ENCODE peak calls at places on chromosomes 1 and 21, in seven cellular contexts. One of them, this sample, is unnamed.

GRCh38 chr1:233412812-233413211 is 85.3 kb downstream of the MAP3K21 start:
- DNase-seq in breast epithelium: no peak
- DNase-seq in HCT116: no peak
- DNase-seq in psoas muscle: no peak
- DNase-seq in BJ: no peak
- DNase-seq in K562: no peak
- DNase-seq in uterus: no peak
- DNase-seq in this sample: no peak

GRCh38 chr1:11285883-11286734 is 13.1 kb downstream of the UBIAD1 start:
- DNase-seq in psoas muscle: no peak
- DNase-seq in BJ: no peak
- DNase-seq in breast epithelium: no peak
- DNase-seq in K562: no peak
- DNase-seq in uterus: no peak
- DNase-seq in HCT116: no peak
- DNase-seq in this sample: no peak

GRCh38 chr1:247857069-247857985 is at the start of gene TRIM58:
- DNase-seq in uterus: no peak
- DNase-seq in BJ: no peak
- DNase-seq in psoas muscle: no peak
- DNase-seq in HCT116: no peak
- DNase-seq in breast epithelium: no peak
- DNase-seq in K562: peak; percentile 93
- DNase-seq in this sample: no peak

GRCh38 chr1:90502194-90502593 is 214.9 kb downstream of the BARHL2 start:
- DNase-seq in uterus: no peak
- DNase-seq in breast epithelium: no peak
- DNase-seq in psoas muscle: no peak
- DNase-seq in HCT116: no peak
- DNase-seq in BJ: no peak
- DNase-seq in K562: no peak
- DNase-seq in this sample: no peak

GRCh38 chr21:45078877-45079281 is 4.5 kb downstream of the ADARB1 start:
- DNase-seq in HCT116: no peak
- DNase-seq in breast epithelium: no peak
- DNase-seq in BJ: no peak
- DNase-seq in K562: no peak
- DNase-seq in psoas muscle: no peak
- DNase-seq in uterus: no peak
- DNase-seq in this sample: no peak

GRCh38 chr21:27060190-27060589 is 93.3 kb upstream of the ADAMTS5 start:
- DNase-seq in breast epithelium: no peak
- DNase-seq in BJ: no peak
- DNase-seq in psoas muscle: no peak
- DNase-seq in HCT116: no peak
- DNase-seq in K562: no peak
- DNase-seq in uterus: no peak
- DNase-seq in this sample: no peak

GRCh38 chr1:204465469-204466415 is 28.9 kb downstream of the PIK3C2B start:
- DNase-seq in breast epithelium: no peak
- DNase-seq in BJ: no peak
- DNase-seq in psoas muscle: peak; percentile 56
- DNase-seq in HCT116: no peak
- DNase-seq in uterus: no peak
- DNase-seq in K562: peak; percentile 68
- DNase-seq in this sample: no peak

GRCh38 chr1:94092210-94092613 is 28.7 kb downstream of the ABCA4 start:
- DNase-seq in breast epithelium: no peak
- DNase-seq in psoas muscle: no peak
- DNase-seq in uterus: no peak
- DNase-seq in BJ: no peak
- DNase-seq in HCT116: no peak
- DNase-seq in K562: no peak
- DNase-seq in this sample: no peak

GRCh38 chr1:213657040-213657439 is 330.7 kb upstream of the PROX1 start:
- DNase-seq in psoas muscle: no peak
- DNase-seq in K562: no peak
- DNase-seq in HCT116: no peak
- DNase-seq in breast epithelium: no peak
- DNase-seq in BJ: no peak
- DNase-seq in uterus: no peak
- DNase-seq in this sample: no peak

GRCh38 chr1:168454211-168454815 is 89.5 kb downstream of the XCL2 start:
- DNase-seq in HCT116: no peak
- DNase-seq in psoas muscle: no peak
- DNase-seq in breast epithelium: no peak
- DNase-seq in uterus: no peak
- DNase-seq in BJ: peak; percentile 83
- DNase-seq in K562: no peak
- DNase-seq in this sample: no peak

GRCh38 chr21:42654913-42655796 is 1.7 kb downstream of the PDE9A start:
- DNase-seq in uterus: no peak
- DNase-seq in HCT116: no peak
- DNase-seq in BJ: no peak
- DNase-seq in psoas muscle: no peak
- DNase-seq in breast epithelium: no peak
- DNase-seq in K562: no peak
- DNase-seq in this sample: no peak

GRCh38 chr1:232548651-232549050 is 81.3 kb downstream of the SIPA1L2 start:
- DNase-seq in HCT116: no peak
- DNase-seq in breast epithelium: no peak
- DNase-seq in BJ: no peak
- DNase-seq in K562: no peak
- DNase-seq in uterus: no peak
- DNase-seq in psoas muscle: no peak
- DNase-seq in this sample: no peak

GRCh38 chr1:46547481-46548383 is 3.7 kb downstream of the KNCN start:
- DNase-seq in K562: peak; percentile 48
- DNase-seq in HCT116: peak; percentile 65
- DNase-seq in BJ: no peak
- DNase-seq in psoas muscle: peak; percentile 41
- DNase-seq in breast epithelium: no peak
- DNase-seq in uterus: no peak
- DNase-seq in this sample: peak; percentile 14

GRCh38 chr1:8463144-8463927 is 145.4 kb downstream of the SLC45A1 start:
- DNase-seq in BJ: no peak
- DNase-seq in psoas muscle: no peak
- DNase-seq in K562: no peak
- DNase-seq in uterus: peak; percentile 32
- DNase-seq in HCT116: no peak
- DNase-seq in breast epithelium: no peak
- DNase-seq in this sample: no peak

GRCh38 chr21:34836933-34837505 is 168.2 kb downstream of the CLIC6 start:
- DNase-seq in K562: no peak
- DNase-seq in psoas muscle: no peak
- DNase-seq in uterus: no peak
- DNase-seq in HCT116: no peak
- DNase-seq in breast epithelium: no peak
- DNase-seq in BJ: no peak
- DNase-seq in this sample: no peak

GRCh38 chr1:211329764-211330201 is 3.1 kb downstream of the TRAF5 start:
- DNase-seq in uterus: no peak
- DNase-seq in HCT116: no peak
- DNase-seq in psoas muscle: no peak
- DNase-seq in K562: no peak
- DNase-seq in BJ: no peak
- DNase-seq in breast epithelium: no peak
- DNase-seq in this sample: no peak

GRCh38 chr1:117181630-117182041 is 29.1 kb downstream of the VTCN1 start:
- DNase-seq in uterus: no peak
- DNase-seq in HCT116: no peak
- DNase-seq in psoas muscle: no peak
- DNase-seq in BJ: no peak
- DNase-seq in breast epithelium: no peak
- DNase-seq in K562: no peak
- DNase-seq in this sample: no peak

GRCh38 chr1:3892748-3893147 is 7.3 kb downstream of the C1orf174 start:
- DNase-seq in breast epithelium: peak; percentile 63
- DNase-seq in psoas muscle: peak; percentile 82
- DNase-seq in HCT116: no peak
- DNase-seq in K562: no peak
- DNase-seq in uterus: no peak
- DNase-seq in BJ: no peak
- DNase-seq in this sample: peak; percentile 74

GRCh38 chr1:238777551-238777950 is 608.8 kb upstream of the CHRM3 start:
- DNase-seq in BJ: no peak
- DNase-seq in breast epithelium: no peak
- DNase-seq in uterus: no peak
- DNase-seq in psoas muscle: no peak
- DNase-seq in HCT116: no peak
- DNase-seq in K562: no peak
- DNase-seq in this sample: no peak

GRCh38 chr21:18760247-18760646 is 356.7 kb upstream of the TMPRSS15 start:
- DNase-seq in BJ: no peak
- DNase-seq in HCT116: no peak
- DNase-seq in K562: no peak
- DNase-seq in psoas muscle: no peak
- DNase-seq in uterus: no peak
- DNase-seq in breast epithelium: no peak
- DNase-seq in this sample: no peak

DNA sequence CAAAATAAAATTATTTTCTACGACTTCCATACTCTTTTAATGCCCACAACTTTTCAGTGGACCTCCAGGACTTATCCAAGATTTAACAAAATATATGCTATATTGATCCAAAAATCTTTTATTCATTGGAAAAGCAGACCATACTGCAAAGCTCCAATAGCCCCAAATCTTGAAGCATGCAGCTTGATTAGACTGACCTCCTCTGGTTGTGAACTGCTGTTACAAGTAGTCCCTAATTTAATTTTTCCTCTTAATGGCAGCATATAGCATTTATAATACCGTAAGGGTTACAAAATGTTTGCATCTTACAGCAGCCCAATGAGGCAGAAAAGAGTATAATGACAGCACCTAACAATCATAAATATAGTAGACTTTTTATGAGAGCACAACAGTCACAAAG is 49.8 kb downstream of the TPR start:
- DNase-seq in K562: peak; percentile 24
- DNase-seq in breast epithelium: no peak
- DNase-seq in HCT116: peak; percentile 2
- DNase-seq in uterus: no peak
- DNase-seq in BJ: no peak
- DNase-seq in psoas muscle: no peak
- DNase-seq in this sample: no peak
- TF ChIP-seq CTCF in K562: peak; percentile 39
- TF ChIP-seq CTCF in breast epithelium: no peak
- TF ChIP-seq CTCF in HCT116: peak; percentile 57
- TF ChIP-seq CTCF in uterus: no peak
- TF ChIP-seq CTCF in BJ: peak; percentile 50
- TF ChIP-seq CTCF in psoas muscle: no peak
- TF ChIP-seq CTCF in this sample: peak; percentile 15

DNA sequence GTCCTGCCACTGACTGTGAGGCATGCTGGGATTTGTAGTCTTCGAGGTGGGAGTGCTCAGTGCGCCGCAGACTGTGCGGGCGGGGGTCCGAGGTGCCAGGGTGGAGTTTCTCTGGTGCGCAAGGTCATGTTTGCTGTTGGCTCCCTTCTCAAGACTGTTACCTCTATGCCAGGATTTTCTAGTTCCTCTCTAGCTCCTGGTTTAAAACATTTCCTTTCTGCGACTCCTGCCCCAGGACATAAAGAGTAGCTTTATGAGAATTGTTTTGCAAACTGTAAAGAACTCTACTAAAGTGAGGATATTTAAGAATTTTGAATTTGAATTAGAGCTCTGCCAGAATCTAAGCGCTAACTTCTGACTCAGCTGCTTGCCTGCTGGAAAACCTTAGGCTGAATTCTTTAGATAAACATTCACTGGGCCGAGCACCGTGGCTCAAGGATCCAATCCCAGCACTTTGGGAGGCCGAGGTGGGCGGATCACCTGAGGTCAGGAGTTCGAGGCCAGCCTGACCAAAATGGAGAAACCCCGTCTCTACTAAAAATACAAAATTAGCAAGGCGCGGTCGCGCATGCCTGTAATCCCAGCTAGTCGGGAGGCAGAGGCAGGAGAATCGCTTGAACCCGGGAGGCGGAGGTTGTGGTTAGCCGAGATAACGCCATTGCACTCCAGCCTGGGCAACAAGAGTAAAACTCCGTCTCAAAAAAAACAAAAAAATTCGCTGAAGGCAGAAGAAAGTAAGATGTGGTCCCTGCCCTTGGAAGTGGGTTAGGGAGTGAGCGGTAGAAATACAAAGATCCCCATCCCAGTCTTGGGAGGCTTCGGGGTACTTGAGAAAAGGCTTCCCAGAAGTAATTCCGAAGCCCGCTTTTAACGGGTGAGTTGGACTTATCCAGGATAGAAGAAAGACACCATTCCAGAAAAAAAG is 992 bp upstream of the USP48 start:
- DNase-seq in psoas muscle: no peak
- DNase-seq in BJ: no peak
- DNase-seq in breast epithelium: no peak
- DNase-seq in HCT116: no peak
- DNase-seq in K562: peak; percentile 84
- DNase-seq in uterus: peak; percentile 33
- DNase-seq in this sample: peak; percentile 81
- H3K4me3 ChIP-seq in psoas muscle: peak overlapping the region; percentile 82
- H3K4me3 ChIP-seq in BJ: peak overlapping the region; percentile 91
- H3K4me3 ChIP-seq in breast epithelium: peak overlapping the region; percentile 99
- H3K4me3 ChIP-seq in HCT116: peak overlapping the region; percentile 67
- H3K4me3 ChIP-seq in K562: peak overlapping the region; percentile 61
- H3K4me3 ChIP-seq in uterus: peak overlapping the region; percentile 65
- H3K4me3 ChIP-seq in this sample: peak overlapping the region; percentile 63

GRCh38 chr1:118185083-118185899 is at the start of gene SPAG17:
- DNase-seq in breast epithelium: no peak
- DNase-seq in K562: peak; percentile 76
- DNase-seq in HCT116: no peak
- DNase-seq in psoas muscle: peak; percentile 80
- DNase-seq in uterus: peak; percentile 40
- DNase-seq in BJ: no peak
- DNase-seq in this sample: no peak
- TF ChIP-seq CTCF in breast epithelium: no peak
- TF ChIP-seq CTCF in K562: no peak
- TF ChIP-seq CTCF in HCT116: no peak
- TF ChIP-seq CTCF in psoas muscle: no peak
- TF ChIP-seq CTCF in uterus: no peak
- TF ChIP-seq CTCF in BJ: peak; percentile 57
- TF ChIP-seq CTCF in this sample: no peak

DNA sequence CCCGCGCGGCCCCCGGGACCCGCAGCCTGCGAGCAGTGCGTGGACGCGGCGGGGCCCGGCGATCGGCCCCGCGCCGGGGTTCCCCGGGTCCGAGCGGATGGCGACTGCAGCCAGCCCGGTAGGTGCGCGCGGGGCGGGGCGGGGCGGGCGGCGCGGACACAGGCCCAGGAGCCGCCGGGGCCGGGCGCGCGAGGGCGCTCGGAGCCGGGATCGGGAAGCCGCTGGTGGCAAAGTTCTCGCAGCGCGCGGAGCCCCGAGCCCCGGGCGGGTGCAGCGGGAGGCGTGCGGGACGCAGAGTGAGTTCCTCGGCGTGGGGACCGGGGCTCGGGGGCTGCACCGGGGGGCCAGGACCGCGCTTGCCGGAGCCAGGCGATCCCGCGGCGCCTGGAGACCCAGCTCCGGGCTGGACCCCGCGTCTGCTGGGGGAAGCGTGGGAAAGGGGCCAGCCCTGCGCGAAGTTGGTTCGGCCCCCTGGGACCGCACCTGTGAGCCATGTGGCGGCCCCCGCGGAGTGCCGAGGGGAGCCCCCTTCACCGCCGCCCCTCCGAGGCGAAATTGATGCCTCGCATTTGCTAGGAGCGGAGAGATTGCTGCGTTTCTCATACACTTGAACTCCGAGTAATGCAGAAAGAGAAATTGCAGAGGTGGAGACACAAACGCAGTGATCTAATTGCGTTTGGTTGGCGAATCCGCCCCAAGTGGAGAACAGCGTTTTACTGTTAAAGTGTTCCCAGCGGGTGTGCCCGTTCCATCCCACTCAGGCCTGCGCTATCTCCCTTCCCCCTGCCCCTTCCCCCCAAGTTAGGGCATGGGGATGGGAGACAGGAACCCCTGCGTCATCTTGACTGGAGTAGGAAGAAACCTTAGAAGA is 228.9 kb upstream of the TMEM51 start:
- DNase-seq in psoas muscle: peak; percentile 65
- DNase-seq in BJ: no peak
- DNase-seq in K562: peak; percentile 88
- DNase-seq in HCT116: no peak
- DNase-seq in uterus: peak; percentile 30
- DNase-seq in breast epithelium: peak; percentile 52
- DNase-seq in this sample: no peak
- H3K4me3 ChIP-seq in psoas muscle: peak overlapping the region; percentile 67
- H3K4me3 ChIP-seq in BJ: peak overlapping the region; percentile 75
- H3K4me3 ChIP-seq in K562: peak overlapping the region; percentile 59
- H3K4me3 ChIP-seq in HCT116: peak overlapping the region; percentile 78
- H3K4me3 ChIP-seq in uterus: peak overlapping the region; percentile 49
- H3K4me3 ChIP-seq in breast epithelium: peak overlapping the region; percentile 77
- H3K4me3 ChIP-seq in this sample: peak overlapping the region; percentile 55